ENCODE peak calls at places on chromosomes 11 and 22, in eight cellular contexts. X is brain microvascular endothelial cell, Q is heart right ventricle, K is endothelial cell of umbilical vein, R is fibroblast of villous mesenchyme, W is uterus, M is fibroblast of the aortic adventitia, E is body of pancreas. G is an unnamed sample.

GRCh38 chr22:47810505-47811500 is 1048.4 kb downstream of the TBC1D22A start:
- DNase-seq in X (no peak), Q (no peak), K (no peak), R (no peak), W (no peak), M (no peak), E (no peak), G (no peak)

GRCh38 chr22:46679711-46680269 is 58.3 kb downstream of the CERK start:
- DNase-seq in X (no peak), Q (no peak), K (no peak), R (no peak), W (no peak), M (no peak), E (no peak), G (no peak)

GRCh38 chr11:61613711-61614254 is 32.9 kb upstream of the SYT7 start:
- DNase-seq in X (no peak), Q (no peak), K (no peak), R (no peak), W (no peak), M (no peak), E (no peak), G (no peak)

GRCh38 chr22:40156001-40156516 is 21.7 kb upstream of the TNRC6B start:
- DNase-seq in X (peak; percentile 60), Q (no peak), K (peak; percentile 33), R (peak; percentile 83), W (no peak), M (peak; percentile 42), E (peak; percentile 81), G (no peak)

GRCh38 chr11:115242982-115243381 is 261.2 kb downstream of the CADM1 start:
- DNase-seq in X (no peak), Q (no peak), K (no peak), R (no peak), W (no peak), M (no peak), E (no peak), G (no peak)

GRCh38 chr11:86136542-86136941 is 67.7 kb upstream of the PICALM start:
- DNase-seq in X (no peak), Q (no peak), K (no peak), R (no peak), W (no peak), M (no peak), E (no peak), G (no peak)

GRCh38 chr22:49632199-49633009 is 195.3 kb downstream of the BRD1 start:
- DNase-seq in X (peak; percentile 33), Q (peak; percentile 62), K (peak; percentile 76), R (peak; percentile 6), W (no peak), M (peak; percentile 2), E (peak; percentile 54), G (peak; percentile 12)

GRCh38 chr11:44548032-44548695 is 17.3 kb upstream of the CD82 start:
- DNase-seq in X (no peak), Q (no peak), K (no peak), R (no peak), W (no peak), M (no peak), E (no peak), G (no peak)

GRCh38 chr11:102110761-102111010 is 439 bp downstream of the YAP1 start:
- DNase-seq in X (no peak), Q (no peak), K (no peak), R (no peak), W (no peak), M (no peak), E (no peak), G (no peak)

GRCh38 chr11:62666259-62666926 is 1.3 kb downstream of the CSKMT start:
- DNase-seq in X (no peak), Q (no peak), K (no peak), R (no peak), W (no peak), M (no peak), E (no peak), G (no peak)

GRCh38 chr11:62665075-62665629 is at the start of the genes C11orf98 and CSKMT:
- DNase-seq in X (peak; percentile 92), Q (peak; percentile 95), K (peak; percentile 95), R (peak; percentile 94), W (peak; percentile 95), M (peak; percentile 94), E (peak; percentile 94), G (peak; percentile 82)

GRCh38 chr11:62669420-62670161 is 1.9 kb upstream of the UQCC3 start:
- DNase-seq in X (no peak), Q (no peak), K (no peak), R (no peak), W (no peak), M (no peak), E (peak; percentile 83), G (no peak)

GRCh38 chr11:62665630-62666258 is 632 bp downstream of the CSKMT start:
- DNase-seq in X (peak; percentile 52), Q (peak; percentile 54), K (no peak), R (peak; percentile 79), W (peak; percentile 59), M (peak; percentile 74), E (peak; percentile 56), G (no peak)

GRCh38 chr11:62667460-62667859 is 2.3 kb downstream of the CSKMT start:
- DNase-seq in X (no peak), Q (no peak), K (no peak), R (no peak), W (no peak), M (no peak), E (no peak), G (no peak)
- H3K4me3 ChIP-seq in X (no peak overlapping the region), Q (no peak overlapping the region), K (no peak overlapping the region), R (no peak overlapping the region), W (no peak overlapping the region), M (peak overlapping the region; percentile 97), E (no peak overlapping the region), G (no peak overlapping the region)

DNA sequence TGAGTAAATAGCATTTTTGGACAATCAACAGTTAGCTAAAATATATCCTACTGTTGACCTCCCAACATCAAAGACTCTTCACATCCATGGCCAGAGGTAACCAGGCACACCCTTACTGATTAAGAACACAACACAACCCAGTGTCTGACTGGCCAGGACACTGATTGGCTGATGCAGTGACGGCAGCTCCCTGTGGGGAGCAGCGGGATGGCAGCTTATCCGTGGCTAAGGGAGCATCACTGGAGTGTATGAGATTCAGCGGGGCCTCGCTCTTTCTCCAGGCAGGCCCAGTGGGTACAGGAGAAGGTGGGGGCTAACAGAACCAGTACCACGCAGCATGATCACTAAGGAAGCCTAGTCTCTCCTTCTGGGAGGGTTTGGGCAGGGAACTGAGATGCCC is 10.3 kb upstream of the IL2RB start:
- DNase-seq in X (no peak), Q (no peak), K (no peak), R (no peak), W (no peak), M (no peak), E (no peak), G (no peak)
- TF ChIP-seq CTCF in X (no peak), Q (no peak), K (no peak), R (no peak), W (no peak), M (no peak), E (no peak), G (peak; percentile 2)

GRCh38 chr11:119319136-119319701 is 2.3 kb upstream of the MCAM start:
- DNase-seq in X (no peak), Q (no peak), K (no peak), R (no peak), W (no peak), M (no peak), E (no peak), G (no peak)

GRCh38 chr11:119322921-119323531 is 6.1 kb upstream of the MCAM start:
- DNase-seq in X (no peak), Q (no peak), K (no peak), R (no peak), W (peak; percentile 11), M (no peak), E (no peak), G (no peak)

GRCh38 chr11:119322360-119322739 is 5.4 kb upstream of the MCAM start:
- DNase-seq in X (no peak), Q (no peak), K (peak; percentile 31), R (peak; percentile 34), W (peak; percentile 11), M (no peak), E (no peak), G (no peak)

GRCh38 chr11:119319702-119320592 is 3.0 kb upstream of the MCAM start:
- DNase-seq in X (no peak), Q (peak; percentile 71), K (peak; percentile 85), R (no peak), W (no peak), M (no peak), E (no peak), G (no peak)

DNA sequence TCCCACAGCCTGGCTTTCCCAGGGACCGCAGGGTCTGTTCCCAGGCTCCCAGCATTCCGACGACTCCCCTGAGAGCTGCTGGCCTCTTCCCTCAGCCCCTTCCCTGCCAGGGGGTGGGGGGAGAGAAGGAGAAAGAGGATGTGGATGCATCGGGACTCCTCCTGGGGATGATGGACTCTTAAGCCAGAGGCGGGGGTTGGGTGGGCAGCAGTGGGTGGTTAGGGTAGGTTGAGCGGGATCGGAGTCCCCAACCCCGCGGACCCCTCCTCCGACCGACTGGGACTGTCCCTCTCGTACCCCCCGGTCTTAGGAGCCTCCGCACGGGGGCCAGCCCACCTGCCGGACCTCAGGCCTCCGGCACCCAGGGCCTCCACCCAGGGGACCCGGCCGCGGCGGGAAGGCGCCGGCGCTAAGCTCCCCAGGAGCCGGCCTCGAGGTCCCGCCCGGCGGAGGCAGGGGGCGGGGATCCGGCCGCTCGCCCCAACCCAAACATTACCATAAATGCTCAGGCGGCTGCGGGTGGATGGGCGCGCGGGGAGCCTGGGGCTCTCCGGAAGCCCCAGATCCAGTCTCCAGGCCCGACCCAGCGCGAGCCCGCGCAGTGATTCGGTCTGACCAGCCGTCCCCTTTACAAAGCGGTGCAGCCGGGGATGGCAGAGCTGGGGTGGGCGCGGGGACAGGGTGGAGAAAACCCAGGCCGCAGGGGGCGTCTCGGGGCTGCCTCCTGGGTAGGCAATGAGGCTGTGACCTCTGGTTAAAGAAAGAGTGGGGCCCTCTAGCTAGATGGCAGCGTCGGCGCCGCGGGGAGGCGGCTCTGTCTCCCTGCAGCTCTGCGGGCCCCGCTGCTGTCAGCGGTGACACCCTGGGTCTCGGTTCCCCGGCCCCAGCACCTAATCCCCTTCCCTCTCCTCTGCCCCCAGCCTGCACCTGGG is 3.9 kb upstream of the MCAM start:
- DNase-seq in X (peak; percentile 36), Q (peak; percentile 78), K (peak; percentile 73), R (peak; percentile 76), W (peak; percentile 81), M (peak; percentile 31), E (peak; percentile 39), G (no peak)
- H3K4me3 ChIP-seq in X (peak overlapping the region; percentile 52), Q (peak overlapping the region; percentile 65), K (peak overlapping the region; percentile 29), R (peak overlapping the region; percentile 51), W (peak overlapping the region; percentile 40), M (peak overlapping the region; percentile 48), E (peak overlapping the region; percentile 1), G (peak overlapping the region; percentile 23)

GRCh38 chr11:26947904-26948639 is 45.8 kb upstream of the FIBIN start:
- DNase-seq in X (peak; percentile 40), Q (no peak), K (no peak), R (peak; percentile 77), W (no peak), M (peak; percentile 64), E (no peak), G (no peak)

GRCh38 chr11:26951849-26952515 is 41.9 kb upstream of the FIBIN start:
- DNase-seq in X (no peak), Q (no peak), K (no peak), R (peak; percentile 59), W (peak; percentile 24), M (no peak), E (no peak), G (no peak)

GRCh38 chr11:26948881-26949280 is 45.0 kb upstream of the FIBIN start:
- DNase-seq in X (peak; percentile 24), Q (no peak), K (no peak), R (no peak), W (no peak), M (no peak), E (no peak), G (no peak)

GRCh38 chr11:26949846-26950245 is 44.1 kb upstream of the FIBIN start:
- DNase-seq in X (peak; percentile 44), Q (no peak), K (no peak), R (peak; percentile 32), W (no peak), M (no peak), E (no peak), G (no peak)

GRCh38 chr11:26950260-26950719 is 43.6 kb upstream of the FIBIN start:
- DNase-seq in X (peak; percentile 90), Q (no peak), K (no peak), R (peak; percentile 94), W (no peak), M (peak; percentile 76), E (no peak), G (no peak)
- TF ChIP-seq CTCF in X (peak; percentile 18), Q (no peak), K (no peak), R (no peak), W (no peak), M (no peak), E (no peak), G (no peak)